ENCODE peak calls at places on chromosomes 7 and 10, in eight cellular contexts. One of them, this sample, is unnamed.

GRCh38 chr10:7405637-7406036 is 5.2 kb downstream of the SFMBT2 start:
- DNase-seq in GM19239: no peak
- DNase-seq in cardiac septum: no peak
- DNase-seq in hepatic stellate cell: no peak
- DNase-seq in BJ: no peak
- DNase-seq in activated CD4-positive, alpha-beta memory T cell treated with anti-CD3 and anti-CD28 coated beads for 36 hours: no peak
- DNase-seq in IMR-90: no peak
- DNase-seq in skeletal muscle cell: no peak
- DNase-seq in this sample: no peak

GRCh38 chr10:651700-652099 is 37.8 kb downstream of the DIP2C start:
- DNase-seq in GM19239: no peak
- DNase-seq in cardiac septum: no peak
- DNase-seq in hepatic stellate cell: no peak
- DNase-seq in BJ: no peak
- DNase-seq in activated CD4-positive, alpha-beta memory T cell treated with anti-CD3 and anti-CD28 coated beads for 36 hours: no peak
- DNase-seq in IMR-90: no peak
- DNase-seq in skeletal muscle cell: no peak
- DNase-seq in this sample: no peak

GRCh38 chr7:28348631-28349030 is 63.7 kb upstream of the CREB5 start:
- DNase-seq in GM19239: no peak
- DNase-seq in cardiac septum: no peak
- DNase-seq in hepatic stellate cell: no peak
- DNase-seq in BJ: no peak
- DNase-seq in activated CD4-positive, alpha-beta memory T cell treated with anti-CD3 and anti-CD28 coated beads for 36 hours: no peak
- DNase-seq in IMR-90: no peak
- DNase-seq in skeletal muscle cell: peak
- DNase-seq in this sample: no peak

GRCh38 chr10:51510231-51510630 is 189.2 kb downstream of the CSTF2T start:
- DNase-seq in GM19239: no peak
- DNase-seq in cardiac septum: no peak
- DNase-seq in hepatic stellate cell: no peak
- DNase-seq in BJ: no peak
- DNase-seq in activated CD4-positive, alpha-beta memory T cell treated with anti-CD3 and anti-CD28 coated beads for 36 hours: no peak
- DNase-seq in IMR-90: peak
- DNase-seq in skeletal muscle cell: no peak
- DNase-seq in this sample: no peak

GRCh38 chr7:157357129-157358040 is 20.6 kb downstream of the DNAJB6 start:
- DNase-seq in GM19239: peak
- DNase-seq in cardiac septum: no peak
- DNase-seq in hepatic stellate cell: no peak
- DNase-seq in BJ: no peak
- DNase-seq in activated CD4-positive, alpha-beta memory T cell treated with anti-CD3 and anti-CD28 coated beads for 36 hours: peak
- DNase-seq in IMR-90: no peak
- DNase-seq in skeletal muscle cell: no peak
- DNase-seq in this sample: peak

GRCh38 chr7:76048668-76048988 is 722 bp downstream of the MDH2 start:
- DNase-seq in GM19239: no peak
- DNase-seq in cardiac septum: no peak
- DNase-seq in hepatic stellate cell: no peak
- DNase-seq in BJ: no peak
- DNase-seq in activated CD4-positive, alpha-beta memory T cell treated with anti-CD3 and anti-CD28 coated beads for 36 hours: peak
- DNase-seq in IMR-90: no peak
- DNase-seq in skeletal muscle cell: no peak
- DNase-seq in this sample: peak

GRCh38 chr7:143327903-143328302 is 12.0 kb downstream of the CLCN1 start:
- DNase-seq in GM19239: no peak
- DNase-seq in cardiac septum: no peak
- DNase-seq in hepatic stellate cell: no peak
- DNase-seq in BJ: no peak
- DNase-seq in activated CD4-positive, alpha-beta memory T cell treated with anti-CD3 and anti-CD28 coated beads for 36 hours: no peak
- DNase-seq in IMR-90: no peak
- DNase-seq in skeletal muscle cell: no peak
- DNase-seq in this sample: no peak

GRCh38 chr10:103350522-103351260 is at the start of gene PCGF6:
- DNase-seq in GM19239: peak
- DNase-seq in cardiac septum: peak
- DNase-seq in hepatic stellate cell: peak
- DNase-seq in BJ: no peak
- DNase-seq in activated CD4-positive, alpha-beta memory T cell treated with anti-CD3 and anti-CD28 coated beads for 36 hours: peak
- DNase-seq in IMR-90: peak
- DNase-seq in skeletal muscle cell: peak
- DNase-seq in this sample: peak

GRCh38 chr7:27697861-27698430 is 35.3 kb upstream of the HIBADH start:
- DNase-seq in GM19239: peak
- DNase-seq in cardiac septum: no peak
- DNase-seq in hepatic stellate cell: no peak
- DNase-seq in BJ: no peak
- DNase-seq in activated CD4-positive, alpha-beta memory T cell treated with anti-CD3 and anti-CD28 coated beads for 36 hours: peak
- DNase-seq in IMR-90: peak
- DNase-seq in skeletal muscle cell: no peak
- DNase-seq in this sample: peak

GRCh38 chr10:32983333-32983909 is 25.4 kb upstream of the ITGB1 start:
- DNase-seq in GM19239: no peak
- DNase-seq in cardiac septum: no peak
- DNase-seq in hepatic stellate cell: peak
- DNase-seq in BJ: peak
- DNase-seq in activated CD4-positive, alpha-beta memory T cell treated with anti-CD3 and anti-CD28 coated beads for 36 hours: peak
- DNase-seq in IMR-90: peak
- DNase-seq in skeletal muscle cell: peak
- DNase-seq in this sample: no peak

GRCh38 chr10:75304740-75305380 is 69.1 kb upstream of the COMTD1 start:
- DNase-seq in GM19239: no peak
- DNase-seq in cardiac septum: no peak
- DNase-seq in hepatic stellate cell: no peak
- DNase-seq in BJ: no peak
- DNase-seq in activated CD4-positive, alpha-beta memory T cell treated with anti-CD3 and anti-CD28 coated beads for 36 hours: no peak
- DNase-seq in IMR-90: peak
- DNase-seq in skeletal muscle cell: no peak
- DNase-seq in this sample: no peak

GRCh38 chr7:69656077-69656476 is 57.8 kb downstream of the AUTS2 start:
- DNase-seq in GM19239: no peak
- DNase-seq in cardiac septum: no peak
- DNase-seq in hepatic stellate cell: no peak
- DNase-seq in BJ: no peak
- DNase-seq in activated CD4-positive, alpha-beta memory T cell treated with anti-CD3 and anti-CD28 coated beads for 36 hours: no peak
- DNase-seq in IMR-90: no peak
- DNase-seq in skeletal muscle cell: no peak
- DNase-seq in this sample: no peak

GRCh38 chr10:7306147-7306546 is 104.7 kb downstream of the SFMBT2 start:
- DNase-seq in GM19239: no peak
- DNase-seq in cardiac septum: no peak
- DNase-seq in hepatic stellate cell: no peak
- DNase-seq in BJ: no peak
- DNase-seq in activated CD4-positive, alpha-beta memory T cell treated with anti-CD3 and anti-CD28 coated beads for 36 hours: no peak
- DNase-seq in IMR-90: peak
- DNase-seq in skeletal muscle cell: no peak
- DNase-seq in this sample: no peak

GRCh38 chr7:99825451-99825850 is 2.4 kb upstream of the CYP3A43 start:
- DNase-seq in GM19239: no peak
- DNase-seq in cardiac septum: no peak
- DNase-seq in hepatic stellate cell: no peak
- DNase-seq in BJ: no peak
- DNase-seq in activated CD4-positive, alpha-beta memory T cell treated with anti-CD3 and anti-CD28 coated beads for 36 hours: no peak
- DNase-seq in IMR-90: no peak
- DNase-seq in skeletal muscle cell: no peak
- DNase-seq in this sample: no peak

GRCh38 chr10:17445400-17445998 is 8.9 kb downstream of the ST8SIA6 start:
- DNase-seq in GM19239: no peak
- DNase-seq in cardiac septum: no peak
- DNase-seq in hepatic stellate cell: no peak
- DNase-seq in BJ: no peak
- DNase-seq in activated CD4-positive, alpha-beta memory T cell treated with anti-CD3 and anti-CD28 coated beads for 36 hours: no peak
- DNase-seq in IMR-90: no peak
- DNase-seq in skeletal muscle cell: no peak
- DNase-seq in this sample: no peak

GRCh38 chr7:158268851-158269535 is 318.6 kb downstream of the PTPRN2 start:
- DNase-seq in GM19239: no peak
- DNase-seq in cardiac septum: peak
- DNase-seq in hepatic stellate cell: no peak
- DNase-seq in BJ: no peak
- DNase-seq in activated CD4-positive, alpha-beta memory T cell treated with anti-CD3 and anti-CD28 coated beads for 36 hours: no peak
- DNase-seq in IMR-90: no peak
- DNase-seq in skeletal muscle cell: no peak
- DNase-seq in this sample: no peak

GRCh38 chr10:112911196-112911595 is 38.9 kb upstream of the TCF7L2 start:
- DNase-seq in GM19239: no peak
- DNase-seq in cardiac septum: no peak
- DNase-seq in hepatic stellate cell: no peak
- DNase-seq in BJ: no peak
- DNase-seq in activated CD4-positive, alpha-beta memory T cell treated with anti-CD3 and anti-CD28 coated beads for 36 hours: no peak
- DNase-seq in IMR-90: peak
- DNase-seq in skeletal muscle cell: no peak
- DNase-seq in this sample: no peak

GRCh38 chr10:26821699-26822542 is 38.8 kb downstream of the ABI1 start:
- DNase-seq in GM19239: no peak
- DNase-seq in cardiac septum: no peak
- DNase-seq in hepatic stellate cell: no peak
- DNase-seq in BJ: no peak
- DNase-seq in activated CD4-positive, alpha-beta memory T cell treated with anti-CD3 and anti-CD28 coated beads for 36 hours: no peak
- DNase-seq in IMR-90: no peak
- DNase-seq in skeletal muscle cell: no peak
- DNase-seq in this sample: no peak

GRCh38 chr10:29820890-29821398 is 186.2 kb upstream of the SVIL start:
- DNase-seq in GM19239: no peak
- DNase-seq in cardiac septum: no peak
- DNase-seq in hepatic stellate cell: no peak
- DNase-seq in BJ: no peak
- DNase-seq in activated CD4-positive, alpha-beta memory T cell treated with anti-CD3 and anti-CD28 coated beads for 36 hours: no peak
- DNase-seq in IMR-90: no peak
- DNase-seq in skeletal muscle cell: no peak
- DNase-seq in this sample: no peak

GRCh38 chr10:85175635-85176034 is 847.2 kb downstream of the CCSER2 start:
- DNase-seq in GM19239: no peak
- DNase-seq in cardiac septum: no peak
- DNase-seq in hepatic stellate cell: no peak
- DNase-seq in BJ: no peak
- DNase-seq in activated CD4-positive, alpha-beta memory T cell treated with anti-CD3 and anti-CD28 coated beads for 36 hours: no peak
- DNase-seq in IMR-90: no peak
- DNase-seq in skeletal muscle cell: no peak
- DNase-seq in this sample: no peak

GRCh38 chr10:128149267-128149666 is 23.0 kb upstream of the MKI67 start:
- DNase-seq in GM19239: no peak
- DNase-seq in cardiac septum: no peak
- DNase-seq in hepatic stellate cell: no peak
- DNase-seq in BJ: no peak
- DNase-seq in activated CD4-positive, alpha-beta memory T cell treated with anti-CD3 and anti-CD28 coated beads for 36 hours: no peak
- DNase-seq in IMR-90: no peak
- DNase-seq in skeletal muscle cell: no peak
- DNase-seq in this sample: no peak

GRCh38 chr10:78953124-78954008 is 115.4 kb upstream of the ZMIZ1 start:
- DNase-seq in GM19239: peak
- DNase-seq in cardiac septum: no peak
- DNase-seq in hepatic stellate cell: peak
- DNase-seq in BJ: no peak
- DNase-seq in activated CD4-positive, alpha-beta memory T cell treated with anti-CD3 and anti-CD28 coated beads for 36 hours: no peak
- DNase-seq in IMR-90: no peak
- DNase-seq in skeletal muscle cell: peak
- DNase-seq in this sample: peak

GRCh38 chr10:96513686-96514551 is at the start of gene TLL2:
- DNase-seq in GM19239: peak
- DNase-seq in cardiac septum: peak
- DNase-seq in hepatic stellate cell: peak
- DNase-seq in BJ: peak
- DNase-seq in activated CD4-positive, alpha-beta memory T cell treated with anti-CD3 and anti-CD28 coated beads for 36 hours: peak
- DNase-seq in IMR-90: peak
- DNase-seq in skeletal muscle cell: peak
- DNase-seq in this sample: peak

GRCh38 chr10:60203993-60204618 is 185.6 kb downstream of the ANK3 start:
- DNase-seq in GM19239: no peak
- DNase-seq in cardiac septum: no peak
- DNase-seq in hepatic stellate cell: peak
- DNase-seq in BJ: no peak
- DNase-seq in activated CD4-positive, alpha-beta memory T cell treated with anti-CD3 and anti-CD28 coated beads for 36 hours: no peak
- DNase-seq in IMR-90: peak
- DNase-seq in skeletal muscle cell: no peak
- DNase-seq in this sample: no peak

GRCh38 chr7:17690030-17690429 is 250.3 kb downstream of the SNX13 start:
- DNase-seq in GM19239: no peak
- DNase-seq in cardiac septum: no peak
- DNase-seq in hepatic stellate cell: peak
- DNase-seq in BJ: peak
- DNase-seq in activated CD4-positive, alpha-beta memory T cell treated with anti-CD3 and anti-CD28 coated beads for 36 hours: no peak
- DNase-seq in IMR-90: peak
- DNase-seq in skeletal muscle cell: peak
- DNase-seq in this sample: no peak

GRCh38 chr7:381211-382117 is 91.5 kb downstream of the FOXL3 start:
- DNase-seq in GM19239: no peak
- DNase-seq in cardiac septum: peak
- DNase-seq in hepatic stellate cell: no peak
- DNase-seq in BJ: no peak
- DNase-seq in activated CD4-positive, alpha-beta memory T cell treated with anti-CD3 and anti-CD28 coated beads for 36 hours: peak
- DNase-seq in IMR-90: no peak
- DNase-seq in skeletal muscle cell: no peak
- DNase-seq in this sample: no peak

GRCh38 chr7:115183431-115184057 is 261.6 kb downstream of the MDFIC start:
- DNase-seq in GM19239: no peak
- DNase-seq in cardiac septum: no peak
- DNase-seq in hepatic stellate cell: no peak
- DNase-seq in BJ: no peak
- DNase-seq in activated CD4-positive, alpha-beta memory T cell treated with anti-CD3 and anti-CD28 coated beads for 36 hours: no peak
- DNase-seq in IMR-90: no peak
- DNase-seq in skeletal muscle cell: no peak
- DNase-seq in this sample: no peak